ENCODE peak calls at places on chromosomes 6 and 20, in seven cellular contexts. V, M, C, U, G, R and L are unnamed samples.
A peak's percentile ranks its signal among the peaks of the same experiment; 100 is the strongest.

GRCh38 chr6:52324239-52324638 is 37.7 kb upstream of the PAQR8 start:
- DNase-seq in V (no peak), M (no peak), C (no peak), U (no peak), G (no peak), R (no peak), L (no peak)

GRCh38 chr6:12343440-12344162 is 53.4 kb downstream of the EDN1 start:
- DNase-seq in V (no peak), M (peak; percentile 18), C (no peak), U (no peak), G (no peak), R (peak; percentile 52), L (no peak)

GRCh38 chr6:24974182-24975171 is 38.7 kb upstream of the RIPOR2 start:
- DNase-seq in V (no peak), M (no peak), C (no peak), U (no peak), G (no peak), R (peak; percentile 27), L (no peak)

GRCh38 chr6:69866351-69867074 is at the start of gene COL19A1:
- DNase-seq in V (no peak), M (peak; percentile 21), C (peak; percentile 82), U (peak; percentile 56), G (peak; percentile 74), R (peak; percentile 10), L (peak; percentile 73)

GRCh38 chr6:4010682-4011081 is 68.3 kb downstream of the FAM217A start:
- DNase-seq in V (no peak), M (no peak), C (no peak), U (no peak), G (no peak), R (no peak), L (peak; percentile 32)

GRCh38 chr6:127690092-127690491 is 113.1 kb downstream of the C6orf58 start:
- DNase-seq in V (no peak), M (peak; percentile 3), C (no peak), U (peak; percentile 34), G (no peak), R (peak; percentile 69), L (no peak)

GRCh38 chr20:4886771-4887527 is 114.4 kb downstream of the SLC23A2 start:
- DNase-seq in V (no peak), M (no peak), C (peak; percentile 15), U (no peak), G (no peak), R (no peak), L (no peak)

GRCh38 chr6:170089937-170090335 is 200.9 kb downstream of the DLL1 start:
- DNase-seq in V (no peak), M (no peak), C (peak; percentile 22), U (no peak), G (peak; percentile 68), R (no peak), L (peak; percentile 8)

GRCh38 chr6:111788779-111789276 is 84.4 kb downstream of the FYN start:
- DNase-seq in V (no peak), M (no peak), C (no peak), U (peak; percentile 54), G (no peak), R (no peak), L (no peak)

GRCh38 chr6:86192123-86192522 is 549.4 kb upstream of the SYNCRIP start:
- DNase-seq in V (no peak), M (peak; percentile 15), C (peak; percentile 68), U (peak; percentile 31), G (no peak), R (peak; percentile 6), L (peak; percentile 62)

GRCh38 chr6:4521070-4521469 is 255.1 kb upstream of the CDYL start:
- DNase-seq in V (no peak), M (no peak), C (no peak), U (no peak), G (no peak), R (peak; percentile 10), L (no peak)

GRCh38 chr6:162119349-162119748 is 608.2 kb downstream of the PRKN start:
- DNase-seq in V (peak; percentile 50), M (no peak), C (peak; percentile 46), U (no peak), G (no peak), R (peak; percentile 71), L (no peak)

GRCh38 chr20:63967330-63968135 is 2.2 kb downstream of the ZNF512B start:
- DNase-seq in V (no peak), M (no peak), C (no peak), U (no peak), G (no peak), R (no peak), L (no peak)

GRCh38 chr6:44735631-44735963 is 348.1 kb downstream of the CDC5L start:
- DNase-seq in V (no peak), M (no peak), C (no peak), U (no peak), G (no peak), R (peak; percentile 63), L (peak; percentile 87)

GRCh38 chr20:50194831-50195523 is 4.3 kb downstream of the CEBPB start:
- DNase-seq in V (no peak), M (no peak), C (peak; percentile 75), U (no peak), G (no peak), R (peak; percentile 48), L (no peak)

GRCh38 chr6:169851641-169852503 is 100.5 kb downstream of the ERMARD start:
- DNase-seq in V (peak; percentile 11), M (peak; percentile 93), C (peak; percentile 70), U (peak; percentile 53), G (no peak), R (peak; percentile 25), L (no peak)

GRCh38 chr6:170516783-170517616 is 36.1 kb downstream of the PSMB1 start:
- DNase-seq in V (peak; percentile 20), M (peak; percentile 59), C (peak; percentile 80), U (peak; percentile 87), G (no peak), R (peak; percentile 89), L (peak; percentile 71)

GRCh38 chr20:3823881-3824280 is 3.5 kb downstream of the AP5S1 start:
- DNase-seq in V (no peak), M (no peak), C (no peak), U (no peak), G (no peak), R (no peak), L (no peak)

GRCh38 chr6:43355862-43356590 is 13.4 kb downstream of the ZNF318 start:
- DNase-seq in V (no peak), M (peak; percentile 24), C (peak; percentile 72), U (peak; percentile 31), G (no peak), R (peak; percentile 48), L (no peak)

GRCh38 chr20:8624616-8625015 is 444.3 kb upstream of the PLCB4 start:
- DNase-seq in V (no peak), M (no peak), C (no peak), U (no peak), G (no peak), R (no peak), L (no peak)

GRCh38 chr20:15882553-15882952 is 690.7 kb downstream of the KIF16B start:
- DNase-seq in V (no peak), M (no peak), C (no peak), U (no peak), G (no peak), R (no peak), L (peak; percentile 13)

GRCh38 chr6:40341726-40342125 is 245.4 kb downstream of the LRFN2 start:
- DNase-seq in V (no peak), M (no peak), C (peak; percentile 4), U (no peak), G (no peak), R (no peak), L (no peak)

GRCh38 chr6:134436950-134437349 is 119.0 kb upstream of the SGK1 start:
- DNase-seq in V (no peak), M (peak; percentile 11), C (no peak), U (no peak), G (no peak), R (peak; percentile 78), L (no peak)

GRCh38 chr6:63677282-63677681 is 41.7 kb downstream of the PHF3 start:
- DNase-seq in V (no peak), M (no peak), C (no peak), U (no peak), G (no peak), R (peak; percentile 31), L (no peak)

GRCh38 chr20:62860391-62860923 is 1.2 kb downstream of the TCFL5 start:
- DNase-seq in V (no peak), M (peak; percentile 52), C (peak; percentile 58), U (peak; percentile 33), G (no peak), R (peak; percentile 48), L (no peak)

GRCh38 chr6:105981002-105981887 is 104.9 kb upstream of the PRDM1 start:
- DNase-seq in V (no peak), M (no peak), C (peak; percentile 71), U (peak; percentile 26), G (peak; percentile 71), R (peak; percentile 14), L (peak; percentile 41)
- H3K4me3 ChIP-seq in V (no peak overlapping the region), M (no peak overlapping the region), C (peak overlapping the region; percentile 45), U (peak overlapping the region; percentile 23), G (peak overlapping the region; percentile 38), R (peak overlapping the region; percentile 63), L (peak overlapping the region; percentile 66)

DNA sequence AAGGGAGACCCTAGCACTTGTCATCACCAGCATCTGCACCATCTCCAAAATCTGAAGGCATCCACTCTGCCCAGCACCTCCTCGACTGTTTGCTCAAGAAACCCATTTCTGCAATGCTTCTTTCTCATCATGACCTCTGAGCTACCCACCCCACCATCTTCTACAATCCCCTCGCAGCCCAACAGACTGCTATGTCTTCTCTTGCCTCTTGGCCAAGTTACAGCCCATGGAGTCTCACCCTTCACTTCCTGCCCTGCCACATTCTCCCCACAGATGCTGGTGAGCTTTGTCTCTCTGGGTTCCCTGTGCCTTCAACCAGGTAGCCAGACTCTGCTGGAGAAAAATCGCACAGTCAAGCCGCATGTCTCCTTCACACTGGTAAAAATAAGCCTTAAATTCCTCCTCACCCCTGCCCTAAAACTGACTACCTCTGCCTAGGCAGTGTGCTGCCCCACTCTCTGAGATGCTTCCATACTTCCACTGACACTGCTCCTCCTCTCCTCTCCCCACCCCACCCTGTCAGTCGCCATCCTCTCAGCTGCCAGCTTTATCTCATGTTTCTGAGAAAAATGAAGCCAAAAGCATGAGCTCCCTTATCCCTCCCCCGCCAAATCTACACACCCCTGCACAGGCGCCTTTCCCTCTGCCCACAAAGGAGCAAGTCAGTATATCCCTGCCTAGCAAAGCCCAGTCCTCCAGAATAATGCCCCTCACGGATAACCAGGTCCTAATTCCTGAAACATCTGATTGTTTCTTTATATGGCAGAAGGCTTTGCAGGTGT is 2.3 kb upstream of the TXNDC5 start:
- DNase-seq in V (no peak), M (no peak), C (peak; percentile 25), U (peak; percentile 39), G (no peak), R (no peak), L (no peak)
- TF ChIP-seq CTCF in V (no peak), M (no peak), C (no peak), U (no peak), G (no peak), R (no peak), L (no peak)

DNA sequence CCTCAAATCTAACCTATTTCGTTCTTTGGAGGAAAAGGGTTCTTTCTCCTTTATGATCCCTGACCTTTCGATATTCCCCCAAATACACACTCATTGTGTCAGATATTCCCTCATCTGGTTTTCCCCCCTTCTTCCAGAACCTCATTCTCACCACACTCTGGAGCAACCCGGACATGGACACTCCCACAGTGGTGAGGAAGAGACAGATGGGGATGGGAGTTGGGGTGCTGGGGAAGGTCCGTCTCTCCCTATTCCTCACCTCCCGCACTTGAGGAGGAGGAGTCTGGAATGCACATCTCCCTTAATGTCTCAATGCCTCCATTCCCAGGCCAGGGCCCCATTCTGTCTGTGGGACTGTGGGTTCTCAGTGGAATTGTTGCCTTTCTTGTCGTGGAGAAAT is 1.3 kb downstream of the SLC39A7 start:
- DNase-seq in V (no peak), M (no peak), C (no peak), U (no peak), G (no peak), R (no peak), L (no peak)
- H3K4me3 ChIP-seq in V (no peak overlapping the region), M (peak overlapping the region; percentile 92), C (peak overlapping the region; percentile 99), U (peak overlapping the region; percentile 88), G (peak overlapping the region; percentile 99), R (peak overlapping the region; percentile 94), L (peak overlapping the region; percentile 96)

GRCh38 chr6:17725083-17725482 is 18.4 kb upstream of the NUP153 start:
- DNase-seq in V (no peak), M (peak; percentile 75), C (peak; percentile 90), U (no peak), G (peak; percentile 78), R (peak; percentile 65), L (no peak)
- TF ChIP-seq CTCF in V (no peak), M (no peak), C (no peak), U (no peak), G (no peak), R (no peak), L (no peak)